ENCODE peak calls at places on chromosomes 3 and 15, in nine cellular contexts. One of them, this sample, is unnamed.

GRCh38 chr3:24525022-24525421 is 30.4 kb upstream of the THRB start:
- DNase-seq in mammary epithelial cell: no peak
- DNase-seq in dorsolateral prefrontal cortex: no peak
- DNase-seq in heart left ventricle: no peak
- DNase-seq in A549: no peak
- DNase-seq in nephron progenitor cell: no peak
- DNase-seq in vagina: no peak
- DNase-seq in fibroblast of lung: no peak
- DNase-seq in MCF 10A: no peak
- DNase-seq in this sample: no peak

GRCh38 chr15:59388670-59389069 is 16.0 kb upstream of the MYO1E start:
- DNase-seq in mammary epithelial cell: no peak
- DNase-seq in dorsolateral prefrontal cortex: no peak
- DNase-seq in heart left ventricle: no peak
- DNase-seq in A549: peak
- DNase-seq in nephron progenitor cell: no peak
- DNase-seq in vagina: no peak
- DNase-seq in fibroblast of lung: peak
- DNase-seq in MCF 10A: peak
- DNase-seq in this sample: peak

GRCh38 chr15:34239151-34239761 is 14.4 kb downstream of the EMC4 start:
- DNase-seq in mammary epithelial cell: peak
- DNase-seq in dorsolateral prefrontal cortex: no peak
- DNase-seq in heart left ventricle: no peak
- DNase-seq in A549: peak
- DNase-seq in nephron progenitor cell: no peak
- DNase-seq in vagina: no peak
- DNase-seq in fibroblast of lung: peak
- DNase-seq in MCF 10A: peak
- DNase-seq in this sample: peak

GRCh38 chr3:89113887-89114840 is 6.7 kb downstream of the EPHA3 start:
- DNase-seq in mammary epithelial cell: peak
- DNase-seq in dorsolateral prefrontal cortex: peak
- DNase-seq in heart left ventricle: peak
- DNase-seq in A549: peak
- DNase-seq in nephron progenitor cell: peak
- DNase-seq in vagina: no peak
- DNase-seq in fibroblast of lung: peak
- DNase-seq in MCF 10A: peak
- DNase-seq in this sample: peak

GRCh38 chr15:85500729-85501128 is 120.3 kb downstream of the AKAP13 start:
- DNase-seq in mammary epithelial cell: no peak
- DNase-seq in dorsolateral prefrontal cortex: no peak
- DNase-seq in heart left ventricle: peak
- DNase-seq in A549: no peak
- DNase-seq in nephron progenitor cell: no peak
- DNase-seq in vagina: no peak
- DNase-seq in fibroblast of lung: no peak
- DNase-seq in MCF 10A: no peak
- DNase-seq in this sample: no peak

GRCh38 chr3:195916291-195916690 is 7.9 kb upstream of the TNK2 start:
- DNase-seq in mammary epithelial cell: no peak
- DNase-seq in dorsolateral prefrontal cortex: no peak
- DNase-seq in heart left ventricle: no peak
- DNase-seq in A549: no peak
- DNase-seq in nephron progenitor cell: no peak
- DNase-seq in vagina: no peak
- DNase-seq in fibroblast of lung: no peak
- DNase-seq in MCF 10A: no peak
- DNase-seq in this sample: no peak

GRCh38 chr3:37901721-37902120 is 40.0 kb downstream of the CTDSPL start:
- DNase-seq in mammary epithelial cell: no peak
- DNase-seq in dorsolateral prefrontal cortex: no peak
- DNase-seq in heart left ventricle: no peak
- DNase-seq in A549: no peak
- DNase-seq in nephron progenitor cell: no peak
- DNase-seq in vagina: no peak
- DNase-seq in fibroblast of lung: no peak
- DNase-seq in MCF 10A: no peak
- DNase-seq in this sample: no peak

GRCh38 chr15:45702041-45702440 is 67.2 kb downstream of the SQOR start:
- DNase-seq in mammary epithelial cell: peak
- DNase-seq in dorsolateral prefrontal cortex: no peak
- DNase-seq in heart left ventricle: no peak
- DNase-seq in A549: no peak
- DNase-seq in nephron progenitor cell: no peak
- DNase-seq in vagina: no peak
- DNase-seq in fibroblast of lung: no peak
- DNase-seq in MCF 10A: peak
- DNase-seq in this sample: no peak

GRCh38 chr3:66390013-66390412 is 110.8 kb downstream of the LRIG1 start:
- DNase-seq in mammary epithelial cell: no peak
- DNase-seq in dorsolateral prefrontal cortex: no peak
- DNase-seq in heart left ventricle: no peak
- DNase-seq in A549: no peak
- DNase-seq in nephron progenitor cell: no peak
- DNase-seq in vagina: no peak
- DNase-seq in fibroblast of lung: no peak
- DNase-seq in MCF 10A: no peak
- DNase-seq in this sample: no peak

GRCh38 chr3:176872771-176873209 is 324.5 kb downstream of the TBL1XR1 start:
- DNase-seq in mammary epithelial cell: peak
- DNase-seq in dorsolateral prefrontal cortex: no peak
- DNase-seq in heart left ventricle: no peak
- DNase-seq in A549: peak
- DNase-seq in nephron progenitor cell: peak
- DNase-seq in vagina: no peak
- DNase-seq in fibroblast of lung: peak
- DNase-seq in MCF 10A: peak
- DNase-seq in this sample: peak

GRCh38 chr3:179713643-179714090 is 60.8 kb downstream of the USP13 start:
- DNase-seq in mammary epithelial cell: no peak
- DNase-seq in dorsolateral prefrontal cortex: no peak
- DNase-seq in heart left ventricle: no peak
- DNase-seq in A549: no peak
- DNase-seq in nephron progenitor cell: no peak
- DNase-seq in vagina: no peak
- DNase-seq in fibroblast of lung: peak
- DNase-seq in MCF 10A: no peak
- DNase-seq in this sample: peak

GRCh38 chr3:4850928-4851265 is 128.3 kb upstream of the BHLHE40 start:
- DNase-seq in mammary epithelial cell: no peak
- DNase-seq in dorsolateral prefrontal cortex: no peak
- DNase-seq in heart left ventricle: no peak
- DNase-seq in A549: no peak
- DNase-seq in nephron progenitor cell: no peak
- DNase-seq in vagina: no peak
- DNase-seq in fibroblast of lung: no peak
- DNase-seq in MCF 10A: no peak
- DNase-seq in this sample: no peak

GRCh38 chr15:77739591-77740378 is 107.1 kb upstream of the LINGO1 start:
- DNase-seq in mammary epithelial cell: no peak
- DNase-seq in dorsolateral prefrontal cortex: no peak
- DNase-seq in heart left ventricle: no peak
- DNase-seq in A549: no peak
- DNase-seq in nephron progenitor cell: no peak
- DNase-seq in vagina: no peak
- DNase-seq in fibroblast of lung: no peak
- DNase-seq in MCF 10A: no peak
- DNase-seq in this sample: no peak

GRCh38 chr3:181901626-181902025 is 189.9 kb downstream of the SOX2 start:
- DNase-seq in mammary epithelial cell: no peak
- DNase-seq in dorsolateral prefrontal cortex: no peak
- DNase-seq in heart left ventricle: no peak
- DNase-seq in A549: no peak
- DNase-seq in nephron progenitor cell: no peak
- DNase-seq in vagina: no peak
- DNase-seq in fibroblast of lung: no peak
- DNase-seq in MCF 10A: no peak
- DNase-seq in this sample: no peak

GRCh38 chr3:182389041-182389815 is 404.1 kb upstream of the ATP11B start:
- DNase-seq in mammary epithelial cell: peak
- DNase-seq in dorsolateral prefrontal cortex: no peak
- DNase-seq in heart left ventricle: no peak
- DNase-seq in A549: no peak
- DNase-seq in nephron progenitor cell: no peak
- DNase-seq in vagina: no peak
- DNase-seq in fibroblast of lung: no peak
- DNase-seq in MCF 10A: peak
- DNase-seq in this sample: no peak

DNA sequence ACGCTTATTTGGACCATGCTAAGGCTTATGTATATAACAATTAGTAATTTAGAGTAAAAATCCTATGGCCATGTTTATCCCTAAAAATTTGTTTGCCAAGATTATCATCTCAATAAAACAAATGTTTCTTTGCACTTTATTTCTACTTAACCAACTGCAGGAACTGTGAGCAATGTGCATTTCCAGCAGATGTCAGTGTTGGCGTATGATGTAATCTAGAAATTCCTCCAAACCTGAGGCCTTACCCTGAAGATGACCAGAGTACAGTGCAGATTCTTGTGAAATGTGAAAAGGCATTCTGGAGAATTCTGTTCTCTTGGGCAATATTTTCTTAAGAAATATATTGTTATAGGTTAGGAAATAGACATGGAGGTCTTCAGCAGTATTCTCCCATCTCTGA is 205.9 kb downstream of the MBNL1 start:
- DNase-seq in mammary epithelial cell: peak
- DNase-seq in dorsolateral prefrontal cortex: no peak
- DNase-seq in heart left ventricle: no peak
- DNase-seq in A549: peak
- DNase-seq in nephron progenitor cell: no peak
- DNase-seq in vagina: no peak
- DNase-seq in fibroblast of lung: peak
- DNase-seq in MCF 10A: peak
- DNase-seq in this sample: peak
- TF ChIP-seq CTCF in mammary epithelial cell: peak
- TF ChIP-seq CTCF in dorsolateral prefrontal cortex: peak
- TF ChIP-seq CTCF in heart left ventricle: peak
- TF ChIP-seq CTCF in A549: peak
- TF ChIP-seq CTCF in nephron progenitor cell: peak
- TF ChIP-seq CTCF in vagina: peak
- TF ChIP-seq CTCF in fibroblast of lung: peak
- TF ChIP-seq CTCF in MCF 10A: peak
- TF ChIP-seq CTCF in this sample: peak

GRCh38 chr3:147360936-147361670 is 45.2 kb downstream of the ZIC4 start:
- DNase-seq in mammary epithelial cell: no peak
- DNase-seq in dorsolateral prefrontal cortex: no peak
- DNase-seq in heart left ventricle: no peak
- DNase-seq in A549: no peak
- DNase-seq in nephron progenitor cell: peak
- DNase-seq in vagina: no peak
- DNase-seq in fibroblast of lung: no peak
- DNase-seq in MCF 10A: no peak
- DNase-seq in this sample: no peak

GRCh38 chr3:147358144-147358992 is 48.0 kb downstream of the ZIC4 start:
- DNase-seq in mammary epithelial cell: no peak
- DNase-seq in dorsolateral prefrontal cortex: no peak
- DNase-seq in heart left ventricle: no peak
- DNase-seq in A549: no peak
- DNase-seq in nephron progenitor cell: no peak
- DNase-seq in vagina: no peak
- DNase-seq in fibroblast of lung: no peak
- DNase-seq in MCF 10A: no peak
- DNase-seq in this sample: no peak

GRCh38 chr3:147364771-147365170 is 41.6 kb downstream of the ZIC4 start:
- DNase-seq in mammary epithelial cell: no peak
- DNase-seq in dorsolateral prefrontal cortex: no peak
- DNase-seq in heart left ventricle: no peak
- DNase-seq in A549: no peak
- DNase-seq in nephron progenitor cell: no peak
- DNase-seq in vagina: no peak
- DNase-seq in fibroblast of lung: no peak
- DNase-seq in MCF 10A: no peak
- DNase-seq in this sample: no peak

GRCh38 chr3:147359177-147360062 is 46.9 kb downstream of the ZIC4 start:
- DNase-seq in mammary epithelial cell: no peak
- DNase-seq in dorsolateral prefrontal cortex: no peak
- DNase-seq in heart left ventricle: no peak
- DNase-seq in A549: no peak
- DNase-seq in nephron progenitor cell: peak
- DNase-seq in vagina: no peak
- DNase-seq in fibroblast of lung: no peak
- DNase-seq in MCF 10A: no peak
- DNase-seq in this sample: no peak

DNA sequence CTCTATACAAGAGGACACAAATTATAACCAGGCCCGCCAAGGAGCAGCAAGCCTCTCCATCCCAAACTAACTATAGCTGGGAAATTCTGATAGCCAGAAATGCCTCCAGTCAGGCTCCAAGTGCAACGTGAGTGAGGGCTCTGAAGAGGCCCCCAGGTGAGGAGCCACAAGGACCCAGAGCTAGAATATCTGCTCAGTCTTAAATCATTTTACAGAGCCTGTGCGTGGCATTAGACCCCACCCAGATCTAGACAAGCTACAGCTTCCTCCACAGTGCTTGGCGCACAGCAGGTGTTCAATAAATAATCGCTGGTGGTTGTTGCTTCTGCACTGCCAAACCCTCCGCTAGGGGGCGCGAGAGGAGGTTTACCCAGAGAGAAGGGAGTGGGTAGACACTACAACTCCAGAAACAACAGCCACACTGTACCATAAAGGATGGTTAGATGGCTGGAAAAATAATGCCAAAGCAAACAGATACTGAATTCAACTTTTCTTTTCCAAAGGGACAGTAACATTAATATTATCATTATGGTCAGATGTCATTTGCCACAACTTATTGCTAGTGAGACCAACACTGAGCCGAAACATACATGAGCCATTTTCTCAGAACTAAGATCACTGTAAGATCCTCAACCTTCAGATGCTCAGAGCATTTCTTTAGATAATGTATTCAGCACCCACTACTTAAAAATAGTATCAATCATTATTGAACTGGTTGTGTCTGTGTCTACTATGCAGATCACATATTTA is 44.5 kb downstream of the ZIC4 start:
- DNase-seq in mammary epithelial cell: peak
- DNase-seq in dorsolateral prefrontal cortex: no peak
- DNase-seq in heart left ventricle: no peak
- DNase-seq in A549: peak
- DNase-seq in nephron progenitor cell: peak
- DNase-seq in vagina: no peak
- DNase-seq in fibroblast of lung: no peak
- DNase-seq in MCF 10A: peak
- DNase-seq in this sample: no peak
- TF ChIP-seq CTCF in mammary epithelial cell: peak
- TF ChIP-seq CTCF in dorsolateral prefrontal cortex: peak
- TF ChIP-seq CTCF in heart left ventricle: peak
- TF ChIP-seq CTCF in A549: peak
- TF ChIP-seq CTCF in nephron progenitor cell: peak
- TF ChIP-seq CTCF in vagina: no peak
- TF ChIP-seq CTCF in fibroblast of lung: peak
- TF ChIP-seq CTCF in MCF 10A: peak
- TF ChIP-seq CTCF in this sample: peak

GRCh38 chr15:60478633-60479360 is at the start of gene ICE2:
- DNase-seq in mammary epithelial cell: peak
- DNase-seq in dorsolateral prefrontal cortex: peak
- DNase-seq in heart left ventricle: peak
- DNase-seq in A549: peak
- DNase-seq in nephron progenitor cell: peak
- DNase-seq in vagina: peak
- DNase-seq in fibroblast of lung: peak
- DNase-seq in MCF 10A: peak
- DNase-seq in this sample: peak
- TF ChIP-seq CTCF in mammary epithelial cell: no peak
- TF ChIP-seq CTCF in dorsolateral prefrontal cortex: peak
- TF ChIP-seq CTCF in heart left ventricle: no peak
- TF ChIP-seq CTCF in A549: peak
- TF ChIP-seq CTCF in nephron progenitor cell: no peak
- TF ChIP-seq CTCF in vagina: no peak
- TF ChIP-seq CTCF in fibroblast of lung: no peak
- TF ChIP-seq CTCF in MCF 10A: no peak
- TF ChIP-seq CTCF in this sample: no peak

GRCh38 chr3:42229942-42230688 is 35.9 kb downstream of the CCK start:
- DNase-seq in mammary epithelial cell: peak
- DNase-seq in dorsolateral prefrontal cortex: no peak
- DNase-seq in heart left ventricle: no peak
- DNase-seq in A549: peak
- DNase-seq in nephron progenitor cell: peak
- DNase-seq in vagina: no peak
- DNase-seq in fibroblast of lung: peak
- DNase-seq in MCF 10A: peak
- DNase-seq in this sample: peak
- TF ChIP-seq CTCF in mammary epithelial cell: peak
- TF ChIP-seq CTCF in dorsolateral prefrontal cortex: peak
- TF ChIP-seq CTCF in heart left ventricle: peak
- TF ChIP-seq CTCF in A549: peak
- TF ChIP-seq CTCF in nephron progenitor cell: peak
- TF ChIP-seq CTCF in vagina: peak
- TF ChIP-seq CTCF in fibroblast of lung: peak
- TF ChIP-seq CTCF in MCF 10A: peak
- TF ChIP-seq CTCF in this sample: peak